ENCODE peak calls at places on chromosomes 11 and 22, in eight cellular contexts. B is foreskin fibroblast; H is fibroblast of mammary gland; Z is astrocyte of the spinal cord; Q is EH; R is M059J; F is stimulated activated CD8-positive, alpha-beta memory T cell treated with anti-CD3 and anti-CD28 coated beads, Interleukin-15, amount 100 ng/mL, for 1 hour; E is PC-9. G is an unnamed sample.

GRCh38 chr11:86442420-86442819 is 67.7 kb downstream of the CCDC81 start:
- DNase-seq in Q (peak; percentile 49), Z (no peak), E (no peak), R (peak; percentile 65), F (no peak), B (peak; percentile 31), H (peak; percentile 35), G (no peak)

GRCh38 chr11:35464308-35464707 is 45.0 kb upstream of the SLC1A2 start:
- DNase-seq in Q (peak; percentile 54), B (no peak), R (peak; percentile 56), F (no peak), Z (no peak), H (no peak), E (no peak), G (no peak)

GRCh38 chr11:124724854-124725718 is 14.7 kb upstream of the NRGN start:
- DNase-seq in Q (no peak), E (no peak), F (no peak), Z (no peak), B (no peak), R (no peak), H (no peak), G (peak; percentile 16)

GRCh38 chr11:518463-519202 is 11.6 kb upstream of the RNH1 start:
- DNase-seq in H (peak; percentile 96), B (peak; percentile 99), Z (peak; percentile 93), F (peak; percentile 67), E (peak; percentile 92), Q (peak; percentile 99), R (no peak), G (peak; percentile 93)

GRCh38 chr11:29449280-29450074 is 567.4 kb downstream of the KCNA4 start:
- DNase-seq in B (no peak), R (peak; percentile 1), E (no peak), F (no peak), Z (no peak), Q (peak; percentile 1), H (no peak), G (no peak)

GRCh38 chr22:35109613-35110012 is 43.7 kb downstream of the ISX start:
- DNase-seq in Q (no peak), Z (no peak), R (no peak), B (no peak), E (no peak), F (no peak), H (no peak), G (no peak)

GRCh38 chr11:77027275-77027674 is 6.9 kb upstream of the B3GNT6 start:
- DNase-seq in B (peak; percentile 54), E (no peak), Q (peak; percentile 10), R (no peak), Z (peak; percentile 51), F (no peak), H (peak; percentile 50), G (peak; percentile 43)

GRCh38 chr11:84686726-84687125 is 940.4 kb downstream of the DLG2 start:
- DNase-seq in Q (no peak), F (no peak), R (no peak), H (no peak), Z (peak; percentile 12), E (peak; percentile 1), B (no peak), G (no peak)

GRCh38 chr11:130170345-130170744 is 10.8 kb downstream of the ST14 start:
- DNase-seq in H (no peak), F (no peak), B (no peak), R (no peak), E (no peak), Q (no peak), Z (no peak), G (no peak)

GRCh38 chr22:23485490-23485889 is 94.6 kb downstream of the IGLL1 start:
- DNase-seq in B (no peak), E (no peak), Z (no peak), H (no peak), Q (no peak), F (no peak), R (no peak), G (no peak)

G was measured in Calu3.